ENCODE peak calls at places on chromosome 14, in four cellular contexts. One of them, this sample, is unnamed.

GRCh38 chr14:92726135-92726932 is 22.1 kb downstream of the LGMN start:
- DNase-seq in cardiac fibroblast: peak
- DNase-seq in progenitor cell of endocrine pancreas: no peak
- DNase-seq in lower lobe of right lung: peak
- DNase-seq in this sample: peak

GRCh38 chr14:97446087-97446486 is 648.9 kb downstream of the VRK1 start:
- DNase-seq in cardiac fibroblast: no peak
- DNase-seq in progenitor cell of endocrine pancreas: no peak
- DNase-seq in lower lobe of right lung: no peak
- DNase-seq in this sample: no peak

GRCh38 chr14:35858521-35859209 is 32.5 kb downstream of the BRMS1L start:
- DNase-seq in cardiac fibroblast: peak
- DNase-seq in progenitor cell of endocrine pancreas: no peak
- DNase-seq in lower lobe of right lung: no peak
- DNase-seq in this sample: no peak

GRCh38 chr14:95507174-95507573 is 9.3 kb downstream of the SYNE3 start:
- DNase-seq in cardiac fibroblast: peak
- DNase-seq in progenitor cell of endocrine pancreas: no peak
- DNase-seq in lower lobe of right lung: peak
- DNase-seq in this sample: peak

GRCh38 chr14:83842536-83842935 is 1687.4 kb upstream of the FLRT2 start:
- DNase-seq in cardiac fibroblast: no peak
- DNase-seq in progenitor cell of endocrine pancreas: no peak
- DNase-seq in lower lobe of right lung: no peak
- DNase-seq in this sample: no peak

GRCh38 chr14:74324945-74325361 is 22.2 kb upstream of the ABCD4 start:
- DNase-seq in cardiac fibroblast: peak
- DNase-seq in progenitor cell of endocrine pancreas: no peak
- DNase-seq in lower lobe of right lung: no peak
- DNase-seq in this sample: no peak

GRCh38 chr14:102078840-102079699 is 7.8 kb downstream of the HSP90AA1 start:
- DNase-seq in cardiac fibroblast: no peak
- DNase-seq in progenitor cell of endocrine pancreas: no peak
- DNase-seq in lower lobe of right lung: no peak
- DNase-seq in this sample: no peak

GRCh38 chr14:102951799-102952198 is 29.3 kb downstream of the AMN start:
- DNase-seq in cardiac fibroblast: no peak
- DNase-seq in progenitor cell of endocrine pancreas: no peak
- DNase-seq in lower lobe of right lung: no peak
- DNase-seq in this sample: no peak

GRCh38 chr14:102819176-102819628 is 42.0 kb downstream of the TRAF3 start:
- DNase-seq in cardiac fibroblast: no peak
- DNase-seq in progenitor cell of endocrine pancreas: no peak
- DNase-seq in lower lobe of right lung: no peak
- DNase-seq in this sample: no peak

GRCh38 chr14:63394856-63395255 is 76.1 kb upstream of the GPHB5 start:
- DNase-seq in cardiac fibroblast: no peak
- DNase-seq in progenitor cell of endocrine pancreas: no peak
- DNase-seq in lower lobe of right lung: no peak
- DNase-seq in this sample: no peak

GRCh38 chr14:70814466-70814865 is 5.2 kb upstream of the MAP3K9 start:
- DNase-seq in cardiac fibroblast: no peak
- DNase-seq in progenitor cell of endocrine pancreas: no peak
- DNase-seq in lower lobe of right lung: no peak
- DNase-seq in this sample: no peak

GRCh38 chr14:59844414-59844813 is 26.2 kb downstream of the RTN1 start:
- DNase-seq in cardiac fibroblast: no peak
- DNase-seq in progenitor cell of endocrine pancreas: no peak
- DNase-seq in lower lobe of right lung: no peak
- DNase-seq in this sample: no peak

GRCh38 chr14:96096639-96097610 is 57.8 kb downstream of the C14orf132 start:
- DNase-seq in cardiac fibroblast: no peak
- DNase-seq in progenitor cell of endocrine pancreas: no peak
- DNase-seq in lower lobe of right lung: no peak
- DNase-seq in this sample: no peak

GRCh38 chr14:72605096-72605920 is 288.6 kb downstream of the DPF3 start:
- DNase-seq in cardiac fibroblast: no peak
- DNase-seq in progenitor cell of endocrine pancreas: no peak
- DNase-seq in lower lobe of right lung: no peak
- DNase-seq in this sample: no peak

GRCh38 chr14:40697221-40697620 is 909.5 kb upstream of the LRFN5 start:
- DNase-seq in cardiac fibroblast: no peak
- DNase-seq in progenitor cell of endocrine pancreas: no peak
- DNase-seq in lower lobe of right lung: no peak
- DNase-seq in this sample: no peak

GRCh38 chr14:28785096-28785952 is 18.7 kb downstream of the FOXG1 start:
- DNase-seq in cardiac fibroblast: peak
- DNase-seq in progenitor cell of endocrine pancreas: peak
- DNase-seq in lower lobe of right lung: no peak
- DNase-seq in this sample: no peak

GRCh38 chr14:87334997-87335675 is 657.8 kb downstream of the GALC start:
- DNase-seq in cardiac fibroblast: no peak
- DNase-seq in progenitor cell of endocrine pancreas: no peak
- DNase-seq in lower lobe of right lung: no peak
- DNase-seq in this sample: no peak

GRCh38 chr14:61452452-61452851 is 131.1 kb downstream of the PRKCH start:
- DNase-seq in cardiac fibroblast: no peak
- DNase-seq in progenitor cell of endocrine pancreas: no peak
- DNase-seq in lower lobe of right lung: no peak
- DNase-seq in this sample: no peak

GRCh38 chr14:68271996-68272395 is 452.4 kb downstream of the RAD51B start:
- DNase-seq in cardiac fibroblast: no peak
- DNase-seq in progenitor cell of endocrine pancreas: no peak
- DNase-seq in lower lobe of right lung: no peak
- DNase-seq in this sample: no peak

DNA sequence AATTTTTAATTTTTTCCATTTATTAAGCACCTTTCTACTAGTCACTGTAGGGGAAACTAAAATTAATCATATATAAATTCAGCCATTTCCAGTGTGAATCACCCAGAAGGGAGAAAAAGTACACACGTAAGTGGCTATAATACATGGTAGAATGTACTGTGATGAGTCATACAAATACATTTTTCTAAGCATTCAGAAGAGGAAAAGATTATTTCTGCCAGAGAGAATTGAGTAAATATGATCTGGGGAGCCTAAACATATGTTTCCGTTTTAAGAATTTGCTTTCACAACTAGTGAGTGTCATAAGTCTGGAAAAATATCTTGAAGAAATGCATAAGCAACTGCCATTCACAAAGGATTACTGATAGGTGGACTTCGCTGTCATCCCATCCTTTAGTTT is 102.8 kb downstream of the TGFB3 start:
- DNase-seq in cardiac fibroblast: peak
- DNase-seq in progenitor cell of endocrine pancreas: no peak
- DNase-seq in lower lobe of right lung: no peak
- DNase-seq in this sample: no peak
- TF ChIP-seq CTCF in cardiac fibroblast: no peak
- TF ChIP-seq CTCF in progenitor cell of endocrine pancreas: no peak
- TF ChIP-seq CTCF in lower lobe of right lung: no peak
- TF ChIP-seq CTCF in this sample: no peak

GRCh38 chr14:49991491-49991890 is 98.6 kb downstream of the ARF6 start:
- DNase-seq in cardiac fibroblast: no peak
- DNase-seq in progenitor cell of endocrine pancreas: no peak
- DNase-seq in lower lobe of right lung: no peak
- DNase-seq in this sample: no peak

GRCh38 chr14:49992036-49992435 is 99.2 kb downstream of the ARF6 start:
- DNase-seq in cardiac fibroblast: no peak
- DNase-seq in progenitor cell of endocrine pancreas: no peak
- DNase-seq in lower lobe of right lung: no peak
- DNase-seq in this sample: no peak

GRCh38 chr14:49992448-49992847 is 99.6 kb downstream of the ARF6 start:
- DNase-seq in cardiac fibroblast: no peak
- DNase-seq in progenitor cell of endocrine pancreas: no peak
- DNase-seq in lower lobe of right lung: no peak
- DNase-seq in this sample: no peak

GRCh38 chr14:49993565-49993964 is 100.7 kb downstream of the ARF6 start:
- DNase-seq in cardiac fibroblast: no peak
- DNase-seq in progenitor cell of endocrine pancreas: no peak
- DNase-seq in lower lobe of right lung: no peak
- DNase-seq in this sample: no peak

DNA sequence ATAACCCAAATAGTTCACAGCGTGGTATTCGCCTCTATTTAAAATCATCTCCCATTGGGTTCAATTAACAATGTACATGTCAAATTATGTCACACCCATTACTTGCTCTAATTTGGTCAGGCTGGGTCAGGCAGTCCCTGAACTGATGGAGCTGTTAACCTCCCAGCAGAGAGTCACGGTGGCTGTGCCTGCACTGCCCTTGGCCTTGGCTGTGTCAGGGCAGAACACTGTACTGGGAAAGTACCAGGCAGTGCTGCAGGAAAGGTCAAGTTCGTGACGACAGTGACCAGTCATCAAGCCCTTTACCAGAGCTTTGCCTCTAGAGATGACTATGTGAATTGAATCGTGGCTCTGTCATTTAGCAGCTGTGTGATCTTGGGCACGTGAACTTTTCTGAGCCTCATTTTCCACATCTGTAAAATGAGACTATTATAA is 100.0 kb downstream of the ARF6 start:
- DNase-seq in cardiac fibroblast: peak
- DNase-seq in progenitor cell of endocrine pancreas: no peak
- DNase-seq in lower lobe of right lung: no peak
- DNase-seq in this sample: no peak
- TF ChIP-seq CTCF in cardiac fibroblast: no peak
- TF ChIP-seq CTCF in progenitor cell of endocrine pancreas: no peak
- TF ChIP-seq CTCF in lower lobe of right lung: no peak
- TF ChIP-seq CTCF in this sample: no peak

GRCh38 chr14:23725528-23725927 is 89.4 kb downstream of the DHRS2 start:
- DNase-seq in cardiac fibroblast: no peak
- DNase-seq in progenitor cell of endocrine pancreas: no peak
- DNase-seq in lower lobe of right lung: no peak
- DNase-seq in this sample: no peak

GRCh38 chr14:23725980-23726746 is 90.0 kb downstream of the DHRS2 start:
- DNase-seq in cardiac fibroblast: no peak
- DNase-seq in progenitor cell of endocrine pancreas: no peak
- DNase-seq in lower lobe of right lung: no peak
- DNase-seq in this sample: no peak

GRCh38 chr14:23728791-23729190 is 92.6 kb downstream of the DHRS2 start:
- DNase-seq in cardiac fibroblast: no peak
- DNase-seq in progenitor cell of endocrine pancreas: no peak
- DNase-seq in lower lobe of right lung: no peak
- DNase-seq in this sample: no peak

GRCh38 chr14:23727566-23728335 is 91.6 kb downstream of the DHRS2 start:
- DNase-seq in cardiac fibroblast: peak
- DNase-seq in progenitor cell of endocrine pancreas: no peak
- DNase-seq in lower lobe of right lung: no peak
- DNase-seq in this sample: no peak

DNA sequence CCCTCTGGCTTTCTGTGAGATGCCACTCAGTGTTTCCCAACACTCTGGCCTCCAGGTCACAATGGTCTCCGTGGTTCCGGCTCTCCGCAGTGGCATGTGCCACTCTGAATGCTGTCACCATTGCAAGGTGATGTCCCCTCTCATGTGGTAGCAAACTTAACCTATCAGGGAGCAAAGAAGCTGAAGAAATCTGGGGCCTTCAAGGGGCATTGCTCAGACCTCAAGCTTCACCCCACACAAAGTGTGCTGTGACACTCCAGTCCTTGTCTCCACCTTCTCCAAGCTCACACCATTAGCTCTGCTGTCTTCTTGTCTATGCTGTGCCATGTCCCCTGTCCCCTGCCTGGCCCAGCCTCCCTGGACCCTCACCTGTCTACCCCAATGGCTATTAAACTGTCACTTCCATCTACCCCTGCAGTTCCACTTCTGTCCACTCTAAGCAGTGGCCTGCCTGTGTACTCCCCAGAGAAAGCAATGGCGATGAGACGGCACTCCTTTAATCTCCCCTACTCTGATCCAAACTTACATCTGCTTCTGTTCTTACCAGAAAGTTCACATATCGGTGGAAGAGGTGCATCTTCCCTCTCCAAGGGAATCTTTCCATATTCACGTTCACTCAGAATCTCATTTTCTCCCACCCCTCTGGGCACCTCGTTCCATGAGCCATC is 93.7 kb downstream of the DHRS2 start:
- DNase-seq in cardiac fibroblast: no peak
- DNase-seq in progenitor cell of endocrine pancreas: no peak
- DNase-seq in lower lobe of right lung: no peak
- DNase-seq in this sample: no peak
- TF ChIP-seq CTCF in cardiac fibroblast: peak
- TF ChIP-seq CTCF in progenitor cell of endocrine pancreas: peak
- TF ChIP-seq CTCF in lower lobe of right lung: no peak
- TF ChIP-seq CTCF in this sample: no peak

GRCh38 chr14:36866867-36867266 is 205.2 kb downstream of the PAX9 start:
- DNase-seq in cardiac fibroblast: no peak
- DNase-seq in progenitor cell of endocrine pancreas: no peak
- DNase-seq in lower lobe of right lung: no peak
- DNase-seq in this sample: no peak

GRCh38 chr14:36874396-36875138 is 212.9 kb downstream of the PAX9 start:
- DNase-seq in cardiac fibroblast: no peak
- DNase-seq in progenitor cell of endocrine pancreas: no peak
- DNase-seq in lower lobe of right lung: no peak
- DNase-seq in this sample: no peak

GRCh38 chr14:36870776-36871175 is 209.1 kb downstream of the PAX9 start:
- DNase-seq in cardiac fibroblast: no peak
- DNase-seq in progenitor cell of endocrine pancreas: no peak
- DNase-seq in lower lobe of right lung: no peak
- DNase-seq in this sample: no peak
- TF ChIP-seq CTCF in cardiac fibroblast: no peak
- TF ChIP-seq CTCF in progenitor cell of endocrine pancreas: no peak
- TF ChIP-seq CTCF in lower lobe of right lung: no peak
- TF ChIP-seq CTCF in this sample: no peak

DNA sequence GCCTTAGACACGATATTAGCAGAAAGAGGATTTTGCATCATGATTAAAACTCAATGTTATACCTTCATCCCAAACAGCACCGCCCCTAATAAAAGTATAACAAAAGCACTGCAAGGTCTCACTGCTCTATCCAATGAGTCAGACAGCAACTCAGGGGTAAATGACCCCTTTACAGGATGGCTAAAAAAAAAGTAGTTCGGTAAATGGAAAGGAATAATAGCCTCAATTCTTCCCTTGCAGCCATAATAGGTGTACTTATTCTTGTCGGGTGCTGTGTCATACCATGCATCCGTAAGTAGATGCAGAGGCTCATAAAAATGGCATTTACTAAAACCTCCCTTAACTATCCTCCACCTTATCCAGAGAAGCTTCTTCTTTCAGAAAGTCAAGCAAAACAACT is 53.9 kb upstream of the AP4S1 start:
- DNase-seq in cardiac fibroblast: no peak
- DNase-seq in progenitor cell of endocrine pancreas: no peak
- DNase-seq in lower lobe of right lung: no peak
- DNase-seq in this sample: no peak
- TF ChIP-seq CTCF in cardiac fibroblast: no peak
- TF ChIP-seq CTCF in progenitor cell of endocrine pancreas: no peak
- TF ChIP-seq CTCF in lower lobe of right lung: no peak
- TF ChIP-seq CTCF in this sample: no peak

GRCh38 chr14:30129795-30130194 is 202.1 kb upstream of the PRKD1 start:
- DNase-seq in cardiac fibroblast: no peak
- DNase-seq in progenitor cell of endocrine pancreas: no peak
- DNase-seq in lower lobe of right lung: no peak
- DNase-seq in this sample: no peak
- TF ChIP-seq CTCF in cardiac fibroblast: no peak
- TF ChIP-seq CTCF in progenitor cell of endocrine pancreas: no peak
- TF ChIP-seq CTCF in lower lobe of right lung: no peak
- TF ChIP-seq CTCF in this sample: no peak

GRCh38 chr14:69432364-69432763 is 33.9 kb downstream of the SLC39A9 start:
- DNase-seq in cardiac fibroblast: no peak
- DNase-seq in progenitor cell of endocrine pancreas: no peak
- DNase-seq in lower lobe of right lung: no peak
- DNase-seq in this sample: no peak
- TF ChIP-seq CTCF in cardiac fibroblast: no peak
- TF ChIP-seq CTCF in progenitor cell of endocrine pancreas: no peak
- TF ChIP-seq CTCF in lower lobe of right lung: no peak
- TF ChIP-seq CTCF in this sample: no peak

GRCh38 chr14:99671230-99672224 is 12.6 kb upstream of the CYP46A1 start:
- DNase-seq in cardiac fibroblast: no peak
- DNase-seq in progenitor cell of endocrine pancreas: no peak
- DNase-seq in lower lobe of right lung: peak
- DNase-seq in this sample: no peak
- TF ChIP-seq CTCF in cardiac fibroblast: no peak
- TF ChIP-seq CTCF in progenitor cell of endocrine pancreas: no peak
- TF ChIP-seq CTCF in lower lobe of right lung: no peak
- TF ChIP-seq CTCF in this sample: no peak